ENCODE peak calls at places on chromosomes 1 and 21, in seven cellular contexts. Y is fibroblast of lung, O is tibial artery, A is breast epithelium, L is lower lobe of right lung, Q is hepatocyte, I is heart right ventricle. G is an unnamed sample. For H3K27me3, the result is how much of the 10 kb centered on the place peaks cover.

GRCh38 chr1:165524639-165525038 is 19.2 kb upstream of the LRRC52 start:
- DNase-seq in Y (no peak), O (no peak), A (no peak), L (no peak), Q (no peak), I (no peak), G (no peak)

GRCh38 chr1:36083635-36084501 is at the start of gene TEKT2:
- DNase-seq in Y (peak), O (no peak), A (no peak), L (no peak), Q (peak), I (no peak), G (no peak)

GRCh38 chr1:65267291-65268087 is 41.9 kb upstream of the DNAJC6 start:
- DNase-seq in Y (no peak), O (no peak), A (no peak), L (no peak), Q (no peak), I (no peak), G (no peak)

GRCh38 chr1:12309783-12310742 is 80.2 kb downstream of the VPS13D start:
- DNase-seq in Y (peak), O (peak), A (no peak), L (no peak), Q (no peak), I (peak), G (no peak)

GRCh38 chr1:13605159-13605558 is 21.5 kb downstream of the PDPN start:
- DNase-seq in Y (peak), O (peak), A (no peak), L (no peak), Q (peak), I (no peak), G (no peak)

GRCh38 chr1:9061949-9062555 is 7.4 kb downstream of the SLC2A5 start:
- DNase-seq in Y (peak), O (no peak), A (no peak), L (no peak), Q (no peak), I (no peak), G (no peak)

GRCh38 chr21:45076245-45076661 is 1.9 kb downstream of the ADARB1 start:
- DNase-seq in Y (no peak), O (no peak), A (no peak), L (no peak), Q (no peak), I (no peak), G (no peak)

GRCh38 chr21:42527127-42527488 is 13.5 kb downstream of the SLC37A1 start:
- DNase-seq in Y (no peak), O (no peak), A (peak), L (no peak), Q (no peak), I (no peak), G (no peak)

GRCh38 chr1:172823534-172823933 is 164.6 kb downstream of the FASLG start:
- DNase-seq in Y (peak), O (no peak), A (no peak), L (no peak), Q (no peak), I (no peak), G (no peak)

GRCh38 chr1:86753700-86754099 is 49.3 kb downstream of the SH3GLB1 start:
- DNase-seq in Y (no peak), O (no peak), A (no peak), L (no peak), Q (no peak), I (no peak), G (no peak)

DNA sequence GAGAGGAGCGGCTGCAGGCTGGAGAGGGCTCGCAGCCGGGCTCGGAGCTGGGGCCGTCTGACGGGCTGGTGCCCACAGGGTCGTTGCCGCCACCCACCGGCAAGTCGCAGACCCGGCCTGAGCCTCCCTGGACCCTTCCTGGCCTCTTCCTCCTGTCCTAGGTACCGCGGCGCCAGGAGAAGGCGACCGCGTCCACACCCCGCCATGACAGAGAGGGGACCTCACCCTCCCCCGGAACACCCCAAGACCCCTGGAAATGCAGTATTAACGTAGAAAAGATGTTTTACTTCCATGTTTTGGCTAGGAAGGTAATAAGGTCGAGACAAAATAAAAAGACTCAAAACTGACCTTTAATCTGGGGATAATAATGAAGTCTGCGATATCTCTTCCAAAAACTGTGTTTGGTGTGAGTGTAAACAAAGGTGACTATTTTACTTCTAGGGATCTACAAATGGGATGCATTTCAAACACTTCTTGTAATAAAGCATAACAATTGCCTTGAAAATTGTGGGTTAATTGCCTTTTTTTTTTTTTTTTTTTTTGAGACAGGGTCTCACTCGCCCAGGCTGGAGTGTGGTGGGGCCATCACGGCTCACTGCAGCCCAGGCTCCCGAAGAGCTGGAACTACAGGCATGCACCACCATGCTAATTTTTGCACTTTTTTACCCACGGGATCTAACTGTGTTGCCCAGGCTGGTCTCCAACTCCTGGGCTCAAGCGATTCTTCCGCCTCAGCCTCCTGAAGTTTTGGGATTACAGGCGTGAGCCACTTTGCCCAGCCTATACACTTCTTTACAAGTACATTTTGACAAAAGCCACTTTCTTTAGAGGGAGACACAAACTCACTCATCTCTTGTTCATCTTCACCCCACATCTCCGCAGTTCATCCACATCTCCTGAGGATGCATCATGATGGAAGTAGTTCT is 838 bp upstream of the RSRP1 start:
- DNase-seq in Y (no peak), O (no peak), A (no peak), L (no peak), Q (no peak), I (no peak), G (no peak)
- TF ChIP-seq CTCF in Y (no peak), O (no peak), A (no peak), L (peak), Q (peak), I (peak), G (peak)

GRCh38 chr1:38014171-38014570 is 1.6 kb downstream of the UTP11 start:
- DNase-seq in Y (no peak), O (no peak), A (no peak), L (no peak), Q (no peak), I (no peak), G (no peak)

GRCh38 chr1:38018864-38019343 is 6.4 kb downstream of the UTP11 start:
- DNase-seq in Y (peak), O (no peak), A (no peak), L (no peak), Q (peak), I (no peak), G (no peak)

GRCh38 chr1:38013027-38013588 is 574 bp downstream of the UTP11 start:
- DNase-seq in Y (peak), O (no peak), A (no peak), L (peak), Q (peak), I (no peak), G (no peak)

GRCh38 chr1:38014724-38015424 is 2.3 kb downstream of the UTP11 start:
- DNase-seq in Y (no peak), O (no peak), A (no peak), L (peak), Q (no peak), I (no peak), G (no peak)

DNA sequence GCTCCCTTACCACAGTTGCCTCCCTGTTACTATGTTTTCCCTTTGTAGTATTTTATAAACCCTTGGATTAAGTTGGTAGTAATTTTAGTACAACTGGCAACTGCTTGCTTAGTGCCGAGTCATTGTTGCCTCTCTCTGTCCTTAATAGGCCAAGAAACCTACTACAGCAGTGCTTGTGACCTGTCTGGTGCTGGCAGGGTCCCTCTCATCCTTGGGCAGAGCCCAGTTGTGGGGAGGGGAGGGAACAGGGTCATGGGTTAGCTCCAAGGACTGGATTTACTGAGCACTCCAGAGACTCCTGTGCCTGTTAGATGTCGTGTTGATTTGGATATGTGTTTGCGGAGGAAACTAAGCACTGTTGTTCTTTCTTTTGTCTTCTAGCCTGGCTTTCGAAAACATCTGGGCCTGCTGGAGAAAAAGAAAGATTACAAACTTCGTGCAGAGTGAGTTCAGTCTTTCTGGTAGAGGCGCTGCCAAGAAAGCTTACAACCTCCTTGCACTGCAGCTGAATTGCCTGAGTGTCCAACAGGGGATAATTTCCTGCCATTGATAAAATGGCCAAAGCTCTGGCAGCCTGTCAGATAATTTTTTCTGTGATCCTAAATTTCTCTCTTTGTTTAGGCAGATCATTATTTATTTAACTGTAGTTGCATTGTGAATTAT is 3.6 kb downstream of the UTP11 start:
- DNase-seq in Y (peak), O (no peak), A (no peak), L (peak), Q (no peak), I (peak), G (no peak)
- H3K4me3 ChIP-seq in Y (peak), O (no peak), A (no peak), L (no peak), Q (no peak), I (peak), G (no peak)

GRCh38 chr1:112373841-112374240 is 22.2 kb upstream of the CTTNBP2NL start:
- DNase-seq in Y (no peak), O (no peak), A (no peak), L (no peak), Q (no peak), I (no peak), G (no peak)
- H3K27me3 ChIP-seq in Y (under half), O (under half), A (under half), L (under half), Q (under half), I (under half), G (under half)

GRCh38 chr1:189682591-189682990 is 795.1 kb downstream of the BRINP3 start:
- DNase-seq in Y (no peak), O (no peak), A (no peak), L (no peak), Q (no peak), I (no peak), G (no peak)

GRCh38 chr1:189686288-189686687 is 791.4 kb downstream of the BRINP3 start:
- DNase-seq in Y (no peak), O (no peak), A (no peak), L (no peak), Q (no peak), I (no peak), G (no peak)

GRCh38 chr1:189678779-189679178 is 798.9 kb downstream of the BRINP3 start:
- DNase-seq in Y (no peak), O (no peak), A (no peak), L (no peak), Q (no peak), I (no peak), G (no peak)

DNA sequence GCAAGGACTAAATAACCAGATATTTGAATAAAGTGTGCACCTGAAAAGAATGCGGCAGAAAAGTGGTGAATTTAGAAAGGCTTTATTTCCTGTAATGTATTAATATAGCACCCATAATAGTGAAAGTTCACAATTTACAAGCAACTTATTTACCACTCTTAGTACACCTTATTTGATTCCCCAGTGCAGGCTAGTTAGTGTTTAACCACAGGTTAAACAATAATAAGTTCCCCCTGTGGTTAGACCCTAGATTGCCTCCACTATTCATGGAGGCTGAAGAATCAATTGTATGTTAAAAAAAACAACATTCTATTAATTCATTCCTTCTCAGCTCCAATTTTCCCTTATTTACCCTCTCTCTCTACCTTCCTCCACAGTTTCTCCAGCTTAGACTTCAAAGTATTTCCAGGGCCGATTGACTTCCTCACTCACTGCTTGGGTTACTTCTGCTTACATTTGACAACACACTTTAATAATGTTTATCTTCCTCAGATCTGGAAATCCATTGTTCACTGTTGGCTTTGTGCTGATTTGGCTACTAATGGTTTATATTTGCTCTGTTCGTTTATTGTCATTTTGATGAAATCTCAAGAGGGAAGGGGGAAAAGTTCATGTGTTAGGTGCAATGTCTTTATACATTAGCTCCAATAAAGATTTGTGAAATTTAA is 796.3 kb downstream of the BRINP3 start:
- DNase-seq in Y (no peak), O (no peak), A (no peak), L (no peak), Q (no peak), I (no peak), G (no peak)
- TF ChIP-seq CTCF in Y (no peak), O (no peak), A (no peak), L (no peak), Q (no peak), I (no peak), G (no peak)

GRCh38 chr1:163074004-163074403 is 4.8 kb downstream of the RGS4 start:
- DNase-seq in Y (no peak), O (no peak), A (no peak), L (no peak), Q (no peak), I (no peak), G (no peak)

GRCh38 chr1:163074716-163075284 is 5.6 kb downstream of the RGS4 start:
- DNase-seq in Y (no peak), O (no peak), A (no peak), L (no peak), Q (no peak), I (no peak), G (no peak)

GRCh38 chr1:163071381-163072255 is 2.5 kb downstream of the RGS4 start:
- DNase-seq in Y (peak), O (peak), A (no peak), L (no peak), Q (peak), I (peak), G (peak)

GRCh38 chr1:163069655-163070277 is 605 bp downstream of the RGS4 start:
- DNase-seq in Y (no peak), O (no peak), A (no peak), L (no peak), Q (no peak), I (no peak), G (no peak)

GRCh38 chr1:163072658-163073057 is 3.5 kb downstream of the RGS4 start:
- DNase-seq in Y (no peak), O (no peak), A (no peak), L (no peak), Q (no peak), I (no peak), G (no peak)
- H3K4me3 ChIP-seq in Y (no peak), O (no peak), A (no peak), L (no peak), Q (no peak), I (no peak), G (no peak)

GRCh38 chr1:207431508-207431907 is 22.6 kb upstream of the CR2 start:
- DNase-seq in Y (no peak), O (no peak), A (no peak), L (no peak), Q (no peak), I (no peak), G (no peak)

GRCh38 chr1:207430602-207431001 is 23.5 kb upstream of the CR2 start:
- DNase-seq in Y (no peak), O (no peak), A (no peak), L (no peak), Q (no peak), I (no peak), G (no peak)

GRCh38 chr1:207429963-207430362 is 24.2 kb upstream of the CR2 start:
- DNase-seq in Y (no peak), O (no peak), A (no peak), L (no peak), Q (no peak), I (no peak), G (no peak)

GRCh38 chr1:207428783-207429182 is 25.3 kb upstream of the CR2 start:
- DNase-seq in Y (no peak), O (no peak), A (no peak), L (no peak), Q (no peak), I (no peak), G (no peak)

GRCh38 chr1:207433435-207433834 is 20.7 kb upstream of the CR2 start:
- DNase-seq in Y (no peak), O (no peak), A (no peak), L (no peak), Q (no peak), I (no peak), G (no peak)
- H3K27me3 ChIP-seq in Y (under half), O (under half), A (under half), L (under half), Q (under half), I (under half), G (under half)

GRCh38 chr1:39491146-39491921 is at the start of gene BMP8A:
- DNase-seq in Y (no peak), O (no peak), A (no peak), L (peak), Q (peak), I (no peak), G (no peak)
- TF ChIP-seq CTCF in Y (no peak), O (no peak), A (no peak), L (no peak), Q (no peak), I (no peak), G (no peak)

DNA sequence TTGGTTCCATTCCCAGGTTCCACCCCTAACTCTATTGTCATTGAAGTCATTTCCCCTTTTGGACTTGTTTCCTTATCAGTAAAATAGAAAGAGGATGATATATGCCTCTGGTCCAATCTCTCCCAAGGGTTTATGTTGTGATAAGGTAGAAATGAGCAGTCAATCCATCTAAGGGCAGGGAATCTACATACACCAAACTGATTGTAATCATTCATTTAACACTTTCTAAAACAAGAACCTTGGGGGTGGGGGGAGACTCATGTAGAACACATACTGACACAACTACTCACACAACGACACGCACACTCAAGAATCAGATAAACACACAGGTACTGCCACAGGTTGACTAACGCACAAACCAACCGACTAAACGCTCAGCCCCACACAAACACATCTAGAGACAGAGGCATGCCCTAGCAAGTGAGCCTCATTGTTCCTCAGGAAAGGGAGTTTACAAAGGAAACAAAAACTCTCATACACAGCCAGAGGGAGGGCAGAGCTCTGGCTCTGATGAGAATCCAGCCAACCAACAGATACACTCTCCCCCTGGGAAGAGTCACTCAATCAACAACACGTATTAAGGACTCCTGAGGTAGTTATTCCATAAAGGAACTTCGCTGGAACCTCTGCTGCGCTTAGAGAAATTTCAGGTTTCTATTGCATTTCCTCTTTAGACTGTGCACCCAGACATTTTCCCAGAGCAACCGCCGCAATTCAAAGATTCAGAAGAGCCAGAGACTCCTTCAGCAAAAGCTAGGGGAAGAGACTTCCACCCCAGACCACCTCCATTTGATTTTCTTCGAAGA is 982 bp downstream of the F11R start:
- DNase-seq in Y (no peak), O (no peak), A (no peak), L (no peak), Q (no peak), I (peak), G (no peak)
- H3K4me3 ChIP-seq in Y (peak), O (peak), A (peak), L (peak), Q (peak), I (peak), G (peak)

DNA sequence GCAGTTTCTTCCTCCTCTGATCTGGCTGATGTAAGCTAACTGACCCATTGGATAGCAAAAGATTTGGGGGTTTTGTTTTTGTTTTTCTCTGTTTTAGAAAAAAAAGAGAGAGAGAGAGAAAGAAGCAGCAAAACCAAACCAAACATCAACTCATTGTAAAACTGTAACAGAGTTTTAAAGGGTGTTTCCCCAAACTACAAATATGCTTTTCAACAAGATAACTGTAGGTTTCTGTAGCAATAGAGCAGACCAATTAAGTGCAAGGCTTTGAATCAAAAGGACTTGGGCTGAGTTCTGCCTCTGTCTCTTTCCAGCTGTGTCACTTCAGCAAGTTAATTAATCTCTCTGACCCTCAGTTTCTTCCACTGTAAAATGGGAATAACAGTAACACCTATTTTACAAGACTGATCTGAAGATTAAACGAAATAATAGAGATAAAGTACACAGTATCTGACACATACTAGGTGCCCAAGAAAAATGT is 44.5 kb downstream of the RRAGC start:
- DNase-seq in Y (no peak), O (no peak), A (no peak), L (no peak), Q (no peak), I (no peak), G (no peak)
- H3K27me3 ChIP-seq in Y (under half), O (half or more), A (under half), L (half or more), Q (half or more), I (half or more), G (half or more)